ENCODE peak calls at places on chromosomes 11 and 22, in four cellular contexts. W is sigmoid colon, P is tibial artery, O is adrenal gland. D is an unnamed sample.
A peak's percentile ranks its signal among the peaks of the same experiment; 100 is the strongest.

GRCh38 chr22:36985490-36985889 is 33.8 kb downstream of the TST start:
- DNase-seq in W (no peak), P (no peak), O (no peak), D (no peak)

GRCh38 chr11:3885855-3886254 is 30.4 kb downstream of the STIM1 start:
- DNase-seq in W (no peak), P (no peak), O (no peak), D (peak; percentile 34)

GRCh38 chr22:39580795-39581194 is 10.2 kb downstream of the CACNA1I start:
- DNase-seq in W (no peak), P (no peak), O (no peak), D (no peak)

GRCh38 chr22:49962012-49962750 is 1.6 kb downstream of the PIM3 start:
- DNase-seq in W (peak; percentile 97), P (peak; percentile 96), O (peak; percentile 95), D (peak; percentile 77)

GRCh38 chr11:102289510-102290078 is 27.7 kb upstream of the BIRC3 start:
- DNase-seq in W (no peak), P (no peak), O (no peak), D (no peak)

GRCh38 chr11:70080763-70081162 is 2.6 kb downstream of the ANO1 start:
- DNase-seq in W (no peak), P (no peak), O (no peak), D (peak; percentile 97)

GRCh38 chr11:18115360-18116127 is 9.7 kb upstream of the SAAL1 start:
- DNase-seq in W (peak; percentile 66), P (no peak), O (peak; percentile 56), D (peak; percentile 57)

GRCh38 chr11:121661796-121662508 is 209.2 kb upstream of the SORL1-AS1 start:
- DNase-seq in W (no peak), P (no peak), O (no peak), D (peak; percentile 34)

GRCh38 chr11:6489338-6489737 is 7.7 kb upstream of the DNHD1 start:
- DNase-seq in W (no peak), P (no peak), O (no peak), D (no peak)

GRCh38 chr11:16815047-16815767 is 76.8 kb downstream of the C11orf58 start:
- DNase-seq in W (peak; percentile 86), P (peak; percentile 78), O (peak; percentile 37), D (peak; percentile 22)

GRCh38 chr22:31929126-31929928 is 15.0 kb upstream of the YWHAH start:
- DNase-seq in W (no peak), P (no peak), O (no peak), D (no peak)

GRCh38 chr11:64831411-64831891 is 13.0 kb downstream of the CDC42BPG start:
- DNase-seq in W (no peak), P (no peak), O (no peak), D (no peak)

GRCh38 chr11:1398506-1399235 is 8.9 kb downstream of the BRSK2 start:
- DNase-seq in W (no peak), P (no peak), O (no peak), D (no peak)

DNA sequence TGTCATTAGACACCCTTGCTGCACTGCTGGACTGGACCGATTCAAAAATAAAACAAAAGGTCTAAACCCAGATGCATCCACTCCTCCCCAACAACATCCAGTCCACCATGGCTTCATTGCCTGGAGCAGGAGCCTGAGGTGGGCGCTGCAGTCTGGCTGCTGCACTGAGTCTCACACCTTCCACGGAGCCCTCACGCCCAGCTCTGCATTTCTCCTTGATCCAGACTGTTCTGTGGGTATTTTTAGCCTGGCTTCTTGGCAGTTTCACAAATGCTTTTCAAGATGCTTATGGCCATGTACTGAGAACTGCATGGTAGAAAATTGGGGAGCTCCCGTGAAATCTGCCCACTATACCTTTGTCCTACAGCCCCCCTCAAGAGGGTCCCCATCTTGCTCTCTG is 53.3 kb upstream of the JAM3 start:
- DNase-seq in W (no peak), P (no peak), O (no peak), D (no peak)
- H3K4me3 ChIP-seq in W (no peak overlapping the region), P (no peak overlapping the region), O (no peak overlapping the region), D (no peak overlapping the region)

GRCh38 chr11:68506908-68507307 is 46.4 kb downstream of the PPP6R3 start:
- DNase-seq in W (no peak), P (no peak), O (no peak), D (no peak)
- TF ChIP-seq CTCF in W (no peak), P (no peak), O (no peak), D (no peak)

GRCh38 chr22:25419247-25420113 is 145.0 kb upstream of the GRK3 start:
- DNase-seq in W (peak; percentile 77), P (no peak), O (peak; percentile 41), D (no peak)
- H3K4me3 ChIP-seq in W (peak overlapping the region; percentile 4), P (no peak overlapping the region), O (no peak overlapping the region), D (no peak overlapping the region)

GRCh38 chr11:45678962-45679361 is 13.5 kb upstream of the CHST1 start:
- DNase-seq in W (peak; percentile 19), P (no peak), O (no peak), D (no peak)
- TF ChIP-seq CTCF in W (no peak), P (no peak), O (no peak), D (no peak)

GRCh38 chr22:24807284-24807950 is 1.4 kb downstream of the SGSM1 start:
- DNase-seq in W (no peak), P (peak; percentile 91), O (peak; percentile 69), D (peak; percentile 18)

GRCh38 chr22:24803064-24803542 is 2.9 kb upstream of the SGSM1 start:
- DNase-seq in W (no peak), P (no peak), O (peak; percentile 58), D (peak; percentile 25)

GRCh38 chr22:24805790-24806662 is at the start of gene SGSM1:
- DNase-seq in W (peak; percentile 87), P (peak; percentile 93), O (peak; percentile 87), D (peak; percentile 12)

GRCh38 chr22:24809331-24809730 is 3.3 kb downstream of the SGSM1 start:
- DNase-seq in W (no peak), P (peak; percentile 78), O (peak; percentile 23), D (no peak)

GRCh38 chr22:24806663-24807001 is 621 bp downstream of the SGSM1 start:
- DNase-seq in W (no peak), P (no peak), O (no peak), D (no peak)
- H3K4me3 ChIP-seq in W (peak overlapping the region; percentile 71), P (peak overlapping the region; percentile 80), O (no peak overlapping the region), D (no peak overlapping the region)